ENCODE peak calls at places on chromosomes 7 and 10, in four cellular contexts. Y is colonic mucosa, A is neural crest cell, X is nephron progenitor cell. M is an unnamed sample.
A peak's percentile ranks its signal among the peaks of the same experiment; 100 is the strongest.

GRCh38 chr10:79266543-79267312 is 80.5 kb upstream of the PPIF start:
- DNase-seq in Y (peak; percentile 45), X (no peak), A (no peak), M (no peak)

GRCh38 chr10:79063661-79064490 is 4.9 kb upstream of the ZMIZ1 start:
- DNase-seq in A (no peak), Y (peak; percentile 79), X (no peak), M (no peak)

GRCh38 chr7:55572378-55573233 is at the start of gene VOPP1:
- DNase-seq in X (peak; percentile 75), Y (peak; percentile 70), A (peak; percentile 46), M (peak; percentile 72)

GRCh38 chr10:123573236-123574147 is 92.7 kb upstream of the GPR26 start:
- DNase-seq in A (peak; percentile 49), Y (peak; percentile 77), X (peak; percentile 75), M (no peak)

GRCh38 chr10:104498345-104498955 is 142.6 kb upstream of the SORCS3 start:
- DNase-seq in A (no peak), X (no peak), Y (no peak), M (no peak)

GRCh38 chr10:15558136-15558535 is 161.6 kb downstream of the ITGA8 start:
- DNase-seq in A (no peak), Y (no peak), X (no peak), M (no peak)

GRCh38 chr10:94027197-94027596 is 33.5 kb downstream of the PLCE1 start:
- DNase-seq in Y (no peak), X (no peak), A (no peak), M (no peak)

GRCh38 chr10:6035926-6036575 is 26.1 kb downstream of the IL2RA start:
- DNase-seq in Y (peak; percentile 10), A (no peak), X (no peak), M (no peak)

GRCh38 chr7:92766461-92767003 is 69.8 kb downstream of the CDK6 start:
- DNase-seq in A (no peak), X (no peak), Y (no peak), M (no peak)

GRCh38 chr10:126101744-126102143 is 205.4 kb downstream of the FANK1 start:
- DNase-seq in Y (no peak), A (no peak), X (no peak), M (no peak)

GRCh38 chr10:125043824-125044658 is 102.1 kb downstream of the ZRANB1 start:
- DNase-seq in A (no peak), Y (no peak), X (no peak), M (no peak)

GRCh38 chr7:85776691-85777363 is 590.0 kb upstream of the SEMA3D start:
- DNase-seq in Y (no peak), X (no peak), A (no peak), M (no peak)

GRCh38 chr7:131619336-131620305 is 63.2 kb upstream of the PODXL start:
- DNase-seq in Y (no peak), X (no peak), A (no peak), M (no peak)

GRCh38 chr7:121083138-121083789 is 94.8 kb downstream of the CPED1 start:
- DNase-seq in A (no peak), Y (no peak), X (no peak), M (no peak)

GRCh38 chr10:110535958-110536891 is 31.3 kb upstream of the SMC3 start:
- DNase-seq in X (no peak), A (no peak), Y (no peak), M (no peak)

GRCh38 chr10:35300063-35300699 is 36.1 kb upstream of the CCNY start:
- DNase-seq in Y (peak; percentile 29), X (no peak), A (no peak), M (no peak)

GRCh38 chr7:36546331-36546730 is 156.7 kb downstream of the ANLN start:
- DNase-seq in A (no peak), X (no peak), Y (no peak), M (no peak)

GRCh38 chr10:31799181-31799580 is 129.4 kb downstream of the ARHGAP12 start:
- DNase-seq in A (no peak), Y (no peak), X (no peak), M (no peak)

GRCh38 chr7:7688310-7688709 is 30.1 kb downstream of the RPA3 start:
- DNase-seq in X (no peak), A (no peak), Y (no peak), M (no peak)

GRCh38 chr10:110455440-110455839 is 42.3 kb upstream of the DUSP5 start:
- DNase-seq in X (no peak), A (no peak), Y (no peak), M (no peak)

GRCh38 chr10:102306710-102307109 is 61.4 kb downstream of the GBF1 start:
- DNase-seq in A (no peak), X (no peak), Y (no peak), M (no peak)

GRCh38 chr10:6721964-6722615 is 142.0 kb upstream of the PRKCQ start:
- DNase-seq in Y (no peak), A (no peak), X (no peak), M (no peak)

GRCh38 chr10:137606-138005 is 2.4 kb downstream of the ZMYND11 start:
- DNase-seq in A (no peak), Y (no peak), X (no peak), M (no peak)

GRCh38 chr10:101287183-101287830 is 58.0 kb upstream of the LBX1 start:
- DNase-seq in X (no peak), Y (no peak), A (no peak), M (no peak)

GRCh38 chr10:128147064-128147463 is 20.8 kb upstream of the MKI67 start:
- DNase-seq in A (no peak), X (no peak), Y (no peak), M (no peak)

GRCh38 chr10:10498781-10499180 is 518.9 kb upstream of the CELF2 start:
- DNase-seq in A (no peak), Y (no peak), X (no peak), M (no peak)

GRCh38 chr7:93015193-93016084 is 102.3 kb downstream of the SAMD9 start:
- DNase-seq in Y (no peak), X (no peak), A (no peak), M (no peak)

GRCh38 chr10:86189891-86190290 is 176.7 kb downstream of the GRID1 start:
- DNase-seq in X (no peak), A (no peak), Y (no peak), M (no peak)

GRCh38 chr7:132376361-132377013 is 199.8 kb downstream of the PLXNA4 start:
- DNase-seq in X (no peak), A (no peak), Y (no peak), M (no peak)

GRCh38 chr7:108351715-108352114 is 104.5 kb downstream of the NRCAM start:
- DNase-seq in X (no peak), A (no peak), Y (no peak), M (no peak)

GRCh38 chr7:46215987-46216567 is 295.0 kb upstream of the IGFBP3 start:
- DNase-seq in A (peak; percentile 28), X (no peak), Y (no peak), M (no peak)

GRCh38 chr7:134375206-134375605 is 58.5 kb upstream of the SLC35B4 start:
- DNase-seq in Y (no peak), X (no peak), A (no peak), M (no peak)

GRCh38 chr10:79098596-79099015 is 29.8 kb downstream of the ZMIZ1 start:
- DNase-seq in X (no peak), Y (no peak), A (no peak), M (no peak)

GRCh38 chr7:133583545-133584171 is 330.8 kb downstream of the EXOC4 start:
- DNase-seq in A (no peak), Y (no peak), X (no peak), M (no peak)

GRCh38 chr7:102286237-102287081 is at the start of gene SH2B2:
- DNase-seq in A (peak; percentile 49), Y (peak; percentile 70), X (peak; percentile 77), M (no peak)
- TF ChIP-seq CTCF in A (no peak), Y (no peak), X (no peak), M (no peak)

DNA sequence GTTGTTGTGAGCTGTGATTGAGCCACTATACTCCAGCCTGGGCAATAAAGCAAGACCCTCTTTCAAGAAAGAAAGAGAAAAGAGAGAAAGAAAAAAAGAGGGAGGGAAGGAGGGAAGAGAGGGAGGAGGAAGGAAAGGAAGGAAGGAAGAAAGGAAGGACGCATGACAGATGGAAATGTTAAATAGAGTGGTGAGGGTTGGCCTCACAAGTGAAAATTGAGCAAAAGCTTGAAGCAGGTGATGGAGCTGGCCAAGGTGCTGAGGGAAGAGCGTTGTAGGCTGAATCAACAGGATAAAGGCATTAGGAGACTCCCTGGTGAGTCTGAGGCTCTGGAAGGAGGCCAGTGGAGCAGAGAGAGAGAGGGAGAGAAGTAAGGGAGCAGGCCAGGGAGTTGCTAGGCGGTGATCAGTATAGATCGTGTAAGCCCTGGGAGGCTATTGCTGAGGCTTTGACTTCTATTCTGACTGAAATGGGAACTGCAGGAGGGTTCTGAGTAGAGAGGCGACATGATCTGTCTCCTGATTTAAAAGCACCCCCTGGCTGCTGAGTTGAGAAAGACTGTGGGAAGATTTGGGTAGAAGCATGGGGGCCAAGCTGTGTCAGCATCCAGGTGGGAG is 26.5 kb upstream of the TMEM248 start:
- DNase-seq in A (no peak), Y (no peak), X (peak; percentile 34), M (no peak)
- TF ChIP-seq CTCF in A (peak; percentile 29), Y (no peak), X (no peak), M (no peak)

GRCh38 chr10:22915314-22915713 is 12.5 kb upstream of the ARMC3 start:
- DNase-seq in Y (no peak), A (no peak), X (no peak), M (no peak)

GRCh38 chr10:22911067-22911466 is 16.8 kb upstream of the ARMC3 start:
- DNase-seq in A (no peak), Y (no peak), X (no peak), M (no peak)

GRCh38 chr10:22913474-22914092 is 14.3 kb upstream of the ARMC3 start:
- DNase-seq in A (no peak), Y (no peak), X (no peak), M (no peak)

GRCh38 chr10:22912763-22913389 is 15.0 kb upstream of the ARMC3 start:
- DNase-seq in Y (no peak), A (no peak), X (no peak), M (no peak)

GRCh38 chr10:22911889-22912762 is 15.7 kb upstream of the ARMC3 start:
- DNase-seq in Y (peak; percentile 32), A (no peak), X (no peak), M (no peak)
- TF ChIP-seq CTCF in Y (no peak), A (no peak), X (no peak), M (no peak)

DNA sequence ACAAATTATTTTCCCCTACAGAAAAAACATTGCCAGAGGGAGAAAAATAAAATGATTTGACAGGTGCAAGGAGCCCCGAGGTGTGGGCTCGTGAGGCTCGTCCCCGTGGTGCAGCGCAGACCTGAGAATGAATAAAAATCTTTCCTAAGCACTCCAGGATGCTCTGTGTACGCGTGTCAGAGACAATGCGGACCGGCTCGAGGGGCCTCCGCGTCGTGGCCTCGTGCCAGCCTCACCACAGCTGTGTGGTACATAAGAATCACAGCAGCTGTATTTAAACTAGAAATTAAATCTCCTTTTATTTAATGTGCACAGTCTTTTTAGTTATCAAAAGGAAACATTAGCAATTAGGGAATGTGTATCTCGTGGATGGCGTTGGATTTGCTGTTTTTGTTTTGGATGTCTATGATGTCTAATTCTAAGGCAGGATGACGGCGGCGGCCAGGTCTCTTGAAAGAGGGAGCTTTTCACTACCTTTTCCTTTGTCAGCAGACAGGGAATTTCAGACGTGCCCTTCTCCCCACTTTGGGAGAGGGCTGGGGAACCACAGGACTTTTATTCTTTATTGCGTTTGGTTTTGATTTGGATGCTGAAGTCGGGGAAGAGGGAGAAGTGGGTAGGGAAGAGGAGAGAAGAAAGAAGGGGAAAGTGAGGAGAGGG is 365.3 kb upstream of the SHH start:
- DNase-seq in A (no peak), X (no peak), Y (no peak), M (no peak)
- TF ChIP-seq CTCF in A (no peak), X (no peak), Y (no peak), M (no peak)